ENCODE peak calls at places on chromosomes 7 and 10, in four cellular contexts. O, M, Y and N are unnamed samples.

GRCh38 chr10:78578929-78579328 is 489.8 kb upstream of the ZMIZ1 start:
- DNase-seq in O (peak), M (peak), Y (peak), N (no peak)

GRCh38 chr10:43395571-43396060 is 13.4 kb downstream of the HNRNPF start:
- DNase-seq in O (peak), M (peak), Y (no peak), N (no peak)

GRCh38 chr10:76401006-76401405 is 969.6 kb downstream of the LRMDA start:
- DNase-seq in O (no peak), M (no peak), Y (peak), N (no peak)

GRCh38 chr7:75966209-75966961 is 28.0 kb downstream of the TMEM120A start:
- DNase-seq in O (no peak), M (no peak), Y (no peak), N (no peak)

GRCh38 chr7:54738737-54739136 is 20.3 kb downstream of the SEC61G start:
- DNase-seq in O (no peak), M (no peak), Y (no peak), N (no peak)

GRCh38 chr7:31882187-31882586 is 188.0 kb downstream of the PDE1C start:
- DNase-seq in O (no peak), M (no peak), Y (peak), N (no peak)

GRCh38 chr10:61000769-61001730 is 57.1 kb upstream of the RHOBTB1 start:
- DNase-seq in O (no peak), M (peak), Y (peak), N (no peak)

GRCh38 chr7:6106140-6106904 is 75.1 kb downstream of the ANKRD61 start:
- DNase-seq in O (peak), M (peak), Y (peak), N (no peak)

DNA sequence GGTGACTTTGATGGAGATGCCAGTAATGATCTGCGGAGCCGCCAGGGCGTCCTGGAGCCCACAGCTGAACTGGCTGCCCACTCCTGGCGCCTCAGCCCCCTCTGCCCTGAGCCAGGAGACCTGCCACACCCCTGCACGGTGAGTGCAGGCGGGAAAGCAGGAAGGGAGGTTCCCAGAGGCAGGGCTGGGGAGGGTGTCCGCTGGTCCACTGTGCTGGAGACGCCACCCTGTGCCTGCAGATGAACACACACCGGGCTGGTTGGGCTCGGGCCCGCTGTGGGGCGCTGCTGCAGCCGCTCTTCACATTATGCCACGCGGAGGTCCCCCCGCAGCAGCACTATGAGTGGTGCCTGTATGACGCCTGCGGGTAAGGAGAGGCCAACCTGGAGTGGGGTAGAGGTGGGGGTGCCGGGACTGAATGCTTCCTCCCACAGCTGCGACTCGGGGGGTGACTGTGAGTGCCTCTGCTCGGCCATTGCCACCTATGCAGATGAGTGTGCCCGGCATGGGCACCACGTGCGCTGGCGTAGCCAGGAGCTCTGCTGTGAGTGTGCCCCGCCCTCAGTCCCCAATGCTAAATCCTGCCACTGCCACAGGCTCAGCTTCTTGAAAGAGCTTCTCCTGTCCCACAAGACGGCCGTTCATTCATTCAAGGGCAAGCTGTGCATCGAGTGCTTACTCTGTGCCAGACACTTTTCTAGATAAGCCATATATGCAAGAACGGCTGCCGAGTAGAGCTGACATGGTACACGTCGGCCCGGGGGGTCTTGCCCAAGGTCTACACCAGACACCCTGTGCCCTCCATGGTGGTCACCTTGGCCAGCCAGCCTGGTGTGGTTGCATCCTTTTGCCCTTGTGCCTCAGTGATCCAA is 14.3 kb upstream of the ZNF467 start:
- DNase-seq in O (no peak), M (no peak), Y (peak), N (no peak)
- TF ChIP-seq CTCF in O (peak), M (no peak), Y (peak), N (no peak)

GRCh38 chr7:88758355-88759215 is 915 bp upstream of the ZNF804B start:
- DNase-seq in O (no peak), M (no peak), Y (peak), N (no peak)
- TF ChIP-seq CTCF in O (peak), M (no peak), Y (no peak), N (no peak)

GRCh38 chr10:66587680-66588050 is 338.2 kb upstream of the LRRTM3 start:
- DNase-seq in O (no peak), M (no peak), Y (no peak), N (no peak)

GRCh38 chr10:66591865-66592264 is 334.0 kb upstream of the LRRTM3 start:
- DNase-seq in O (no peak), M (peak), Y (peak), N (no peak)

GRCh38 chr10:66586897-66587679 is 338.7 kb upstream of the LRRTM3 start:
- DNase-seq in O (no peak), M (no peak), Y (no peak), N (no peak)

DNA sequence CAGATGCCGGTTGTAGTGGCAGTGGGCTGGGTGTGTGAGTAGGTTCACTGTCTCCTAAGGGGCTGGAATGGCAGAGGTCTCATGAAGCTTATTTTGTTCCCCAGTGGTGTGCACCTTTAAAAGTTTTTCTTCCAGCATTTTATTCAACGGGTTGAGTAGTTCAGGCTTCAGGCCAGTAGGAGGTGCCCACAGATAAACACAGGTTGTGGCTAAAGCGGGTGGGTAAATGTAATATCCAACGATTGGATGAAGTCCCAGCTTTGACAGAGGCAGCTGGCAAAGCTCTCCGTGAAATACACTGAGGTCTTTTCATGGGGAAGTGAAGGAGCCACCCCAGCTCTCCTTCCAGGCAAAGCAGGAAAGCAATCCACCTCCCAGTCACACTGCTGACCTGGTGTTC is 339.8 kb upstream of the LRRTM3 start:
- DNase-seq in O (peak), M (peak), Y (no peak), N (no peak)
- TF ChIP-seq CTCF in O (peak), M (peak), Y (peak), N (no peak)

DNA sequence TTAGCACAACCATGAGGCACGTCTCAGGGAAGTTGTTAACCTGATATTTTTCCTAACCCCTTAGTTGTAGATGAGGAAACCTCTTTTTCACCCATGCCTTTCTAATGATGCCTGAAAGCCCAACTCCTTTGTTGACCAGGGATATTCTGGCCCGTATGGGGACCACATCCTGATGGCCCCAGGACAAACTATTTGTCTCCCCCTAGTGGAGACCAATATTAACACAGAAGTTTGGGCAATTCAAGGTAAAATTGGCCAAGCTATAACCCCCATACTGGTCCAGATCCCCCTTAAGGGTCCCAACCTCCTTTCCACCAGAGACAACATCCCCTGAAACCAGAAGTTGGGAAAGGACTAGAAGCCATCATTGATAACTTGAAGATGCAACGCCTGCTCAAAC is 893.3 kb downstream of the SORCS1 start:
- DNase-seq in O (no peak), M (no peak), Y (no peak), N (no peak)
- TF ChIP-seq CTCF in O (no peak), M (no peak), Y (peak), N (no peak)

GRCh38 chr10:93496322-93497041 is at the start of gene CEP55:
- DNase-seq in O (peak), M (peak), Y (peak), N (peak)
- TF ChIP-seq CTCF in O (no peak), M (no peak), Y (no peak), N (no peak)

DNA sequence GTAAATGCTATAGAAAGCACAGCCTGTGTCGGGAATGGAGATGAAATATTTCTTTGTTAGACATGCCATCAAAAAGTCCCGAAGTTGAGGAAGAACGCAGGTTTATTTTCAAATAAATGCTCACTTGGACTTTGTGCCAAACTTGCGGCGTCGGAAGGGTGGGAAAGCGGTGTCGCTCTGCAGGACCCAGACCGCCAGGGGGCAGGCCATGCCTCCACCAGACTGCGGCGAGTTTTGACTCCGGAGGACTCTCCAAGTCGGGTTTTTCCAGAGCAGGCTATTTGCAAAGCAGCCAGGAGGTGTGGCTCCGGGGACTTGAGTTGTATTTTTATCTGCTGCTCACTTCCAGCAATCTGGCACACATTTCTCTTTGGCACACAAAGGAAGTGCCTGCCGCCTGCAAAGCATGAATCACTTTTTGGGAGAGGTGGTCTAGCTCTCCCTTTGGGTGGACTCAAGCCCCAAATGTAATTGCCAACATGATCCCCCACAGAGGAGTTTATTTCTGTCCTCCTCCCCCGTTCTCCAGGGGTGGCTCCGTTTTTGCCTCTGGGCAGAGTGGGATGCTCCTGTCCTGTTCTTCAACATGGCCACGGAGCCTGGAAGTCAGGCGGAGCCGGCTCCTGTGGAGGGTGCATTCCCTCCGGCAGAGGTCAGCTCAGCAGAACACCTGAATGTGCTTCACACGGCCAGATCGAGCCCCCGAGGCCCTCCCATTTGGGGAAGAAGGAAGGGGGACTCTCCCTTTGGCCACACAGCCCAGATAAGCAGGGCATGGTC is 82.3 kb upstream of the GPR26 start:
- DNase-seq in O (peak), M (peak), Y (peak), N (no peak)
- TF ChIP-seq CTCF in O (peak), M (peak), Y (peak), N (no peak)

DNA sequence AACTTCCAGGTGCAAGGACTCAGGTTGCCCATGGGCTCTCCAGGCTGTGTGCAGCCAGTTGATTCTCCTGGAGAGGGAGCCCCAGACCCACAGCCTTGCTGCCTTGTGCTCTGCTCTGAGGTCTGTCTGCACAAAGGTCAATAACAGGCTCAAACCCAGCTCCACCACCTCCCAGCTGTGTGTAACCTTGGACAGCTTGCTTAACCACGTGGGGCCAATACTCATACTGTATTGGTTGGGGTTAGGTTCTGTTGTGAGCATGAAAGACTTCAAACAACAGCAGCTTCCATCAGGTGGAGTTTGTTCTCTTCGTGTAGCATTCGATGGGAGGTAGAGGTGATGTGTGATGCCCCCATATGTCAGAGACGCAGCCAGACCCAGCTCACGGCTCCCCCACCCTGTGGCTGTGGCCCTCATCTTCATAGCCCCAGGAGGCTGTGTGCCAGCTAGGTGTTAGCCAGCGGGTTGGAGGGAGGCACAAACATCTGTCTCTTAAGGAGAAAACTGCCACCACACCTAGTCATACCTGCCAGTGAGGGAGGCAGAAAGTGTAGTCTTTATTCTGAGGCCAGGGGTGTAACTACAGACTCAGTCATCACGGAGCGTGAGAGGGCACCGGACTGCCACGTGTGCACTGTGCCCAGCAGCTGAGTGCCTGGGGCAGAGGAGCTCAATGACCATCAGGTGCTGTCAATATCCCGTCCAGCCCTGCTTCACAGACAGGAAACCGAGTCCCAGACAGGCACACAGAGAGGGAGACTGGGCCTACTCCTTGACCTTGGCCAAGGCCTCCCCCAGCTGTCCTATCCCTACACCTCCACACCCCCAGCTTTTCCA is 8.0 kb upstream of the POLD2 start:
- DNase-seq in O (no peak), M (no peak), Y (peak), N (no peak)
- TF ChIP-seq CTCF in O (peak), M (peak), Y (peak), N (no peak)

GRCh38 chr10:22622242-22622806 is 92.1 kb downstream of the PIP4K2A start:
- DNase-seq in O (no peak), M (no peak), Y (no peak), N (no peak)
- TF ChIP-seq CTCF in O (no peak), M (no peak), Y (no peak), N (no peak)

GRCh38 chr10:132162590-132163277 is 24.0 kb upstream of the DPYSL4 start:
- DNase-seq in O (no peak), M (no peak), Y (no peak), N (no peak)

GRCh38 chr10:132164801-132165278 is 21.9 kb upstream of the DPYSL4 start:
- DNase-seq in O (no peak), M (no peak), Y (no peak), N (no peak)

GRCh38 chr10:132162021-132162531 is 24.7 kb upstream of the DPYSL4 start:
- DNase-seq in O (no peak), M (no peak), Y (no peak), N (no peak)

GRCh38 chr10:132163826-132164515 is 22.8 kb upstream of the DPYSL4 start:
- DNase-seq in O (no peak), M (no peak), Y (no peak), N (no peak)

GRCh38 chr10:132163278-132163765 is 23.4 kb upstream of the DPYSL4 start:
- DNase-seq in O (no peak), M (no peak), Y (no peak), N (no peak)
- TF ChIP-seq CTCF in O (peak), M (no peak), Y (no peak), N (no peak)